ENCODE peak calls at places on chromosomes 1 and 21, in seven cellular contexts. A, C, H, P, B, J and S are unnamed samples.

GRCh38 chr1:41850029-41850428 is 68.7 kb downstream of the HIVEP3 start:
- DNase-seq in C (no peak), A (no peak), P (no peak), B (no peak), H (no peak), J (no peak), S (no peak)

GRCh38 chr1:17168480-17168878 is 36.4 kb upstream of the PADI1 start:
- DNase-seq in A (no peak), P (no peak), J (no peak), B (no peak), C (no peak), H (no peak), S (peak)

GRCh38 chr1:41683681-41684500 is 199.4 kb upstream of the EDN2 start:
- DNase-seq in B (no peak), C (no peak), P (no peak), A (no peak), H (no peak), J (no peak), S (no peak)

GRCh38 chr1:161083743-161084084 is 5.6 kb downstream of the NECTIN4 start:
- DNase-seq in H (no peak), J (no peak), C (no peak), A (no peak), P (no peak), B (no peak), S (no peak)

GRCh38 chr1:152817309-152817708 is 5.5 kb downstream of the LCE1B start:
- DNase-seq in H (no peak), J (no peak), P (no peak), B (no peak), C (no peak), A (no peak), S (no peak)

GRCh38 chr1:55480396-55480795 is 265.2 kb upstream of the USP24 start:
- DNase-seq in P (no peak), B (no peak), J (no peak), C (no peak), H (no peak), A (no peak), S (no peak)

GRCh38 chr1:182484531-182485257 is 34.7 kb downstream of the RGSL1 start:
- DNase-seq in H (no peak), A (peak), P (peak), J (no peak), B (peak), C (peak), S (no peak)

GRCh38 chr1:41432481-41433280 is 51.8 kb downstream of the EDN2 start:
- DNase-seq in H (peak), A (peak), C (peak), J (peak), P (peak), B (peak), S (peak)

GRCh38 chr1:118504867-118505266 is 319.8 kb upstream of the SPAG17 start:
- DNase-seq in A (no peak), C (no peak), J (peak), B (no peak), P (no peak), H (no peak), S (no peak)

GRCh38 chr1:46301406-46302090 is 1.9 kb downstream of the LRRC41 start:
- DNase-seq in C (no peak), J (no peak), H (peak), B (no peak), A (peak), P (no peak), S (peak)

GRCh38 chr1:205602118-205602517 is 29.7 kb downstream of the ELK4 start:
- DNase-seq in J (no peak), P (no peak), H (no peak), A (no peak), C (no peak), B (no peak), S (no peak)

GRCh38 chr1:70871790-70872189 is 175.8 kb downstream of the PTGER3 start:
- DNase-seq in J (no peak), H (no peak), B (no peak), A (no peak), C (no peak), P (no peak), S (no peak)

GRCh38 chr1:1210726-1211540 is 3.0 kb downstream of the TNFRSF4 start:
- DNase-seq in J (no peak), H (no peak), B (no peak), C (no peak), A (peak), P (peak), S (no peak)

GRCh38 chr1:9241891-9242290 is 7.3 kb downstream of the H6PD start:
- DNase-seq in H (no peak), J (no peak), P (no peak), B (no peak), A (no peak), C (no peak), S (no peak)

GRCh38 chr21:17441370-17441769 is 71.5 kb upstream of the CXADR start:
- DNase-seq in H (no peak), J (peak), A (no peak), C (no peak), B (no peak), P (peak), S (peak)

GRCh38 chr1:215645861-215646260 is 78.8 kb downstream of the KCTD3 start:
- DNase-seq in J (no peak), H (no peak), C (no peak), P (no peak), B (no peak), A (no peak), S (no peak)

GRCh38 chr21:34890724-34891609 is 158.1 kb downstream of the RUNX1 start:
- DNase-seq in A (peak), H (no peak), J (no peak), C (no peak), B (no peak), P (peak), S (no peak)

GRCh38 chr1:80076469-80076868 is 1069.9 kb upstream of the ADGRL4 start:
- DNase-seq in J (no peak), A (no peak), B (no peak), P (no peak), H (no peak), C (no peak), S (no peak)

GRCh38 chr1:22457356-22457755 is 5.7 kb downstream of the ZBTB40 start:
- DNase-seq in B (no peak), J (peak), A (no peak), P (no peak), H (no peak), C (no peak), S (peak)

GRCh38 chr1:221994274-221994698 is 252.4 kb upstream of the DUSP10 start:
- DNase-seq in A (no peak), C (no peak), P (no peak), H (no peak), J (no peak), B (no peak), S (peak)

GRCh38 chr1:53139911-53140310 is 2.5 kb downstream of the SLC1A7 start:
- DNase-seq in A (no peak), P (no peak), H (no peak), C (no peak), J (no peak), B (no peak), S (peak)

GRCh38 chr1:109493805-109494539 is at the start of gene CYB561D1:
- DNase-seq in B (peak), A (peak), C (peak), J (peak), P (peak), H (peak), S (peak)

GRCh38 chr1:192951961-192952460 is 107.1 kb downstream of the UCHL5 start:
- DNase-seq in H (no peak), C (no peak), B (peak), J (no peak), P (no peak), A (no peak), S (peak)

GRCh38 chr1:32496127-32496526 is 31.3 kb downstream of the ZBTB8B start:
- DNase-seq in P (no peak), B (no peak), C (no peak), H (no peak), J (peak), A (no peak), S (peak)

GRCh38 chr1:230163205-230163604 is 96.2 kb downstream of the GALNT2 start:
- DNase-seq in P (no peak), B (no peak), H (no peak), J (no peak), C (no peak), A (no peak), S (peak)

GRCh38 chr21:35376406-35377135 is 327.5 kb upstream of the RUNX1 start:
- DNase-seq in P (no peak), B (no peak), H (no peak), C (no peak), A (no peak), J (no peak), S (no peak)

GRCh38 chr21:31678478-31678877 is 19.0 kb downstream of the SOD1 start:
- DNase-seq in J (no peak), H (no peak), B (no peak), C (no peak), P (no peak), A (no peak), S (no peak)

GRCh38 chr21:14403681-14404318 is 20.9 kb upstream of the HSPA13 start:
- DNase-seq in A (no peak), B (peak), P (no peak), C (no peak), H (peak), J (peak), S (peak)

GRCh38 chr1:52554756-52555155 is 1.9 kb upstream of the TUT4 start:
- DNase-seq in H (no peak), A (no peak), J (no peak), C (no peak), B (no peak), P (no peak), S (no peak)

GRCh38 chr1:204011426-204011825 is 61.5 kb upstream of the SOX13 start:
- DNase-seq in H (no peak), P (no peak), J (no peak), C (no peak), A (no peak), B (no peak), S (no peak)

GRCh38 chr1:246592695-246593094 is 26.4 kb downstream of the CNST start:
- DNase-seq in C (no peak), A (no peak), J (no peak), B (no peak), H (no peak), P (no peak), S (peak)